ENCODE peak calls at places on chromosome 7, in five cellular contexts. A is A549, V is thoracic aorta, L is keratinocyte, C is OCI-LY7. B is an unnamed sample.

GRCh38 chr7:155618708-155619633 is 25.5 kb upstream of the RBM33 start:
- DNase-seq in A (peak; percentile 93), V (no peak), L (no peak), C (no peak), B (no peak)

GRCh38 chr7:92904292-92905131 is 68.1 kb upstream of the CDK6 start:
- DNase-seq in A (peak; percentile 48), V (no peak), L (peak; percentile 97), C (no peak), B (no peak)

GRCh38 chr7:20193242-20193777 is 23.9 kb downstream of the MACC1 start:
- DNase-seq in A (no peak), V (no peak), L (no peak), C (peak; percentile 45), B (no peak)

GRCh38 chr7:100602889-100603696 is 930 bp downstream of the PCOLCE start:
- DNase-seq in A (no peak), V (no peak), L (no peak), C (no peak), B (peak; percentile 76)

GRCh38 chr7:120185940-120186682 is 86.9 kb upstream of the KCND2 start:
- DNase-seq in A (no peak), V (no peak), L (no peak), C (no peak), B (no peak)

GRCh38 chr7:139091677-139091996 is 17.9 kb downstream of the ZC3HAV1 start:
- DNase-seq in A (no peak), V (no peak), L (no peak), C (no peak), B (no peak)

GRCh38 chr7:15508258-15508657 is 53.6 kb downstream of the AGMO start:
- DNase-seq in A (no peak), V (no peak), L (no peak), C (no peak), B (no peak)

GRCh38 chr7:82179311-82179710 is 264.3 kb downstream of the CACNA2D1 start:
- DNase-seq in A (no peak), V (no peak), L (no peak), C (no peak), B (no peak)

GRCh38 chr7:28112883-28113540 is 67.6 kb downstream of the JAZF1 start:
- DNase-seq in A (no peak), V (no peak), L (no peak), C (no peak), B (no peak)

GRCh38 chr7:70728873-70729552 is 402.9 kb upstream of the GALNT17 start:
- DNase-seq in A (no peak), V (no peak), L (no peak), C (no peak), B (peak; percentile 95)

GRCh38 chr7:71716741-71717140 is 584.8 kb downstream of the GALNT17 start:
- DNase-seq in A (no peak), V (no peak), L (no peak), C (no peak), B (no peak)

GRCh38 chr7:10475940-10476641 is 497.6 kb upstream of the PHF14 start:
- DNase-seq in A (peak; percentile 1), V (no peak), L (no peak), C (no peak), B (no peak)

GRCh38 chr7:70177166-70177565 is 578.9 kb downstream of the AUTS2 start:
- DNase-seq in A (no peak), V (no peak), L (no peak), C (no peak), B (no peak)

GRCh38 chr7:15007507-15007906 is 105.0 kb upstream of the DGKB start:
- DNase-seq in A (peak; percentile 22), V (no peak), L (no peak), C (no peak), B (no peak)

GRCh38 chr7:58087536-58088190 is 637.7 kb downstream of the ZNF716 start:
- DNase-seq in A (no peak), V (no peak), L (no peak), C (no peak), B (no peak)

GRCh38 chr7:102101111-102101551 is 185.5 kb upstream of the SH2B2 start:
- DNase-seq in A (no peak), V (no peak), L (peak; percentile 64), C (no peak), B (no peak)

GRCh38 chr7:86837235-86837634 is 193.5 kb downstream of the GRM3 start:
- DNase-seq in A (no peak), V (no peak), L (no peak), C (no peak), B (no peak)

GRCh38 chr7:468681-469590 is 50.7 kb downstream of the PDGFA start:
- DNase-seq in A (no peak), V (no peak), L (no peak), C (no peak), B (no peak)

GRCh38 chr7:33998487-33998886 is 93.1 kb downstream of the BMPER start:
- DNase-seq in A (no peak), V (no peak), L (no peak), C (no peak), B (no peak)

GRCh38 chr7:135980665-135981180 is 3.6 kb upstream of the MTPN start:
- DNase-seq in A (no peak), V (no peak), L (no peak), C (peak; percentile 82), B (no peak)

GRCh38 chr7:151951672-151952338 is 4.4 kb upstream of the GALNTL5 start:
- DNase-seq in A (no peak), V (no peak), L (no peak), C (no peak), B (no peak)

GRCh38 chr7:24129597-24129996 is 154.4 kb upstream of the NPY start:
- DNase-seq in A (peak; percentile 4), V (no peak), L (no peak), C (no peak), B (no peak)

GRCh38 chr7:36118344-36118743 is 34.7 kb upstream of the EEPD1 start:
- DNase-seq in A (no peak), V (no peak), L (no peak), C (no peak), B (no peak)

DNA sequence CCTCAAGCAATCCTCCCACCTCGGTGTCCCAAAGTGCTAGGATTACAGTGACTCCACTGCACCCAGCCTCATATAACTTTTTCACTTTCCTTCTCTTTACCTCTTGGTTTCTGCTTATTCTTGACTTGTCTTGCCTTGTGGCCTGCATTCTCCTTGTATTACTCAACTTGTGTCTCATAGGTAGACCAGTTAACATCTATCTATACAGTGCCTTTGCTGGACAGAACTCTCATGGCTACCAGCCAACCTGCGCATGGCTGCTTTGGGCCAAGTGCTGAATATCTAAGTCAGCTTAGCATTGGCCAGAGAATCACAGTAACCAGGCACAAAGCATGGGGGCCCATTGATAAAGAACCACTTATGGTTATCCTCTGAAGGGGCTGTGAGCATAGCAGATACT is 42.6 kb upstream of the ZNRF2 start:
- DNase-seq in A (no peak), V (no peak), L (peak; percentile 26), C (no peak), B (no peak)
- H3K4me1 ChIP-seq in A (peaks cover 5% of the 10 kb centered on the region), V (peaks cover 7% of the 10 kb centered on the region), L (peaks cover 26% of the 10 kb centered on the region), C (peaks cover 40% of the 10 kb centered on the region), B (no peaks in the 10 kb centered on the region)

DNA sequence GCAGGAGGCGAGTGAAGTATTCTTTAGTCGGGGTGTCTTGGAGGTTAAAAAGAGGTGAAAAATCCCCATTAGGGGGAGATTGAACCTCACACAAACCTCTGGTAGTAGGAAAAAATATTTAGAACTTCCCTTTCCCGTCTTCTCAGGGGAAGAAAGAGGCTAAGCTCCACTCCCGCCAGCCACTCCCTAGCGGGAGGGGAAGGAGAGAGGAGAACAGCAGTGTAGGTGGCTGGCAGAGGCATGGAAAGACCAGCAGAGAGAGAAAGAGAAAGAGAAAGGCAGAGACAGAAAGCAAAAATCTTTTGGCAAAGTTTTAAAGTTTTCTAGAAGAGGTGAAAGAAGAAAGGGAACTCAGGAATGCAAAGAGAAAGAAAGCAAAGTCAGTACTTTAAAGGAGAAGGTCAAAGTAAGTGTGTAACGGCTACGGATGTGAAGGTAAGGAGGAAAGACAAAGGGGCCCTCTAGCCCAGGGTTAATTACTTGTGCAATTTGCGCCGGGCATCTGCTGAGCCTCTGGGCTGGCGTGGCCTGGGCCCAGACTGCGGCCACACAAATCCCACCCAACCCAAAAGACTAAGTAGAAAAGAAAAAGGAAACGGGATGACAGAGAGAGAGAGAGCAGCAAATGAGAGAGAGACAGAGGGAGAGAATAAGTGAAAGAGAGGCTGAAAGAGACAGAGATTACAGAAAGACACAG is 72.3 kb upstream of the ZNF746 start:
- DNase-seq in A (no peak), V (no peak), L (no peak), C (no peak), B (no peak)
- H3K9me3 ChIP-seq in A (peaks cover 25% of the 10 kb centered on the region), V (peaks cover 29% of the 10 kb centered on the region), L (peaks cover 6% of the 10 kb centered on the region), C (peaks cover 9% of the 10 kb centered on the region), B (peaks cover 2% of the 10 kb centered on the region)

GRCh38 chr7:105577251-105577650 is 4.0 kb downstream of the EFCAB10 start:
- DNase-seq in A (no peak), V (no peak), L (no peak), C (no peak), B (no peak)

GRCh38 chr7:105567821-105568220 is 13.5 kb downstream of the EFCAB10 start:
- DNase-seq in A (no peak), V (no peak), L (no peak), C (no peak), B (no peak)

GRCh38 chr7:105567024-105567423 is 14.3 kb downstream of the EFCAB10 start:
- DNase-seq in A (no peak), V (no peak), L (no peak), C (no peak), B (no peak)

GRCh38 chr7:105571891-105572290 is 9.4 kb downstream of the EFCAB10 start:
- DNase-seq in A (no peak), V (no peak), L (no peak), C (no peak), B (no peak)
- H3K4me1 ChIP-seq in A (no peaks in the 10 kb centered on the region), V (no peaks in the 10 kb centered on the region), L (no peaks in the 10 kb centered on the region), C (no peaks in the 10 kb centered on the region), B (no peaks in the 10 kb centered on the region)

GRCh38 chr7:4136501-4137110 is 545.5 kb upstream of the FOXK1 start:
- DNase-seq in A (no peak), V (no peak), L (no peak), C (no peak), B (no peak)

GRCh38 chr7:4136036-4136435 is 546.1 kb upstream of the FOXK1 start:
- DNase-seq in A (no peak), V (no peak), L (no peak), C (no peak), B (no peak)

GRCh38 chr7:4134204-4134603 is 547.9 kb upstream of the FOXK1 start:
- DNase-seq in A (no peak), V (no peak), L (no peak), C (no peak), B (no peak)

GRCh38 chr7:4133491-4134044 is 548.5 kb upstream of the FOXK1 start:
- DNase-seq in A (no peak), V (no peak), L (no peak), C (no peak), B (no peak)

DNA sequence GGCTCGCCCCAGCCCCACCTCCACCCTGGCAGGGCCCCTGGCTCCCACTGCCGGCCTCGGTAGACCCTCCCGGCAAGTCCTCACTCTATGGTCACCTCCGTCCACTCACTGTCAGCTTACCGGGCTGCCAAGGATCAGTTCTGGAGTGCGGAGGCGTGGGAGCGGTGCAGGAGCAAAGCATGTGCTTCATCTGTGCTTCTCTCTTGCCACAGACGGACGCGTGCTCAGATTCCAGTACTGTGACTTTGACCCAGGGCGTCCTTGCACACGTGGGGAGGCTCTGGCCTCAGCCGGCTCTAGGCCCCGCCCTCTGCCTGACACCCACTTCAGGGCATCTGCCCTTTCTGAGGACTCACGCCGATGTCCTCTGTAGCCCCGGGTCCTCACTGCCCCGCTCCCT is 547.5 kb upstream of the FOXK1 start:
- DNase-seq in A (no peak), V (no peak), L (no peak), C (no peak), B (no peak)
- H3K9me3 ChIP-seq in A (no peaks in the 10 kb centered on the region), V (no peaks in the 10 kb centered on the region), L (no peaks in the 10 kb centered on the region), C (no peaks in the 10 kb centered on the region), B (no peaks in the 10 kb centered on the region)

GRCh38 chr7:142440219-142441073 is 182.6 kb upstream of the PRSS58 start:
- DNase-seq in A (peak; percentile 12), V (no peak), L (peak; percentile 15), C (no peak), B (no peak)
- H3K4me1 ChIP-seq in A (peaks cover 10% of the 10 kb centered on the region), V (no peaks in the 10 kb centered on the region), L (peaks cover 19% of the 10 kb centered on the region), C (peaks cover 23% of the 10 kb centered on the region), B (peaks cover 4% of the 10 kb centered on the region)

B was measured in HAP-1.